ENCODE peak calls at places on chromosomes 11 and 22, in eight cellular contexts. R, B, Z, X, W, T, J and M are unnamed samples.

GRCh38 chr11:68525930-68526329 is 65.4 kb downstream of the PPP6R3 start:
- DNase-seq in W (no peak), J (no peak), B (no peak), X (no peak), T (no peak), Z (no peak), R (no peak), M (no peak)

GRCh38 chr11:104259121-104259610 is 95.2 kb upstream of the PDGFD start:
- DNase-seq in X (no peak), J (no peak), Z (no peak), T (no peak), W (no peak), B (no peak), R (no peak), M (no peak)

GRCh38 chr11:110989734-110990133 is 255.8 kb upstream of the POU2AF2 start:
- DNase-seq in Z (no peak), W (no peak), R (no peak), J (no peak), T (no peak), X (peak), B (no peak), M (no peak)

GRCh38 chr11:64251986-64252837 is 882 bp downstream of the PLCB3 start:
- DNase-seq in Z (no peak), W (no peak), R (no peak), T (no peak), J (no peak), B (peak), X (no peak), M (no peak)

GRCh38 chr11:124748481-124749338 is 3.3 kb downstream of the VSIG2 start:
- DNase-seq in J (no peak), R (no peak), Z (no peak), T (no peak), B (no peak), X (no peak), W (no peak), M (no peak)

GRCh38 chr11:105392546-105392945 is 217.3 kb upstream of the GRIA4 start:
- DNase-seq in W (no peak), R (no peak), Z (no peak), J (no peak), T (no peak), X (peak), B (no peak), M (no peak)

GRCh38 chr22:20027966-20028854 is 7.3 kb downstream of the TANGO2 start:
- DNase-seq in T (no peak), J (no peak), Z (no peak), B (no peak), W (no peak), R (no peak), X (peak), M (no peak)

GRCh38 chr11:59510917-59511589 is at the start of gene OR4D9:
- DNase-seq in W (no peak), B (no peak), R (no peak), T (no peak), Z (peak), X (peak), J (no peak), M (no peak)

GRCh38 chr11:76073716-76074115 is 132.6 kb downstream of the WNT11 start:
- DNase-seq in Z (no peak), J (no peak), T (no peak), X (no peak), B (no peak), W (no peak), R (no peak), M (no peak)

GRCh38 chr11:36333468-36333867 is 37.4 kb downstream of the PRR5L start:
- DNase-seq in W (no peak), J (no peak), X (no peak), B (no peak), T (no peak), R (no peak), Z (no peak), M (no peak)

GRCh38 chr22:46466255-46466676 is 71.2 kb downstream of the CELSR1 start:
- DNase-seq in R (no peak), J (no peak), B (no peak), W (no peak), T (no peak), X (no peak), Z (no peak), M (no peak)

GRCh38 chr11:1906146-1906545 is 13.4 kb upstream of the TNNT3 start:
- DNase-seq in W (no peak), B (no peak), X (no peak), J (no peak), T (no peak), Z (no peak), R (no peak), M (no peak)

GRCh38 chr11:75583710-75584658 is 21.9 kb downstream of the SERPINH1 start:
- DNase-seq in J (peak), T (no peak), B (peak), Z (peak), R (peak), X (no peak), W (no peak), M (no peak)

GRCh38 chr11:70095541-70096252 is 17.6 kb downstream of the ANO1 start:
- DNase-seq in R (no peak), Z (no peak), B (no peak), X (no peak), J (no peak), T (no peak), W (no peak), M (no peak)

GRCh38 chr11:46246514-46246913 is 30.9 kb upstream of the CREB3L1 start:
- DNase-seq in R (no peak), X (no peak), J (no peak), B (no peak), W (no peak), Z (no peak), T (no peak), M (no peak)

GRCh38 chr11:74777877-74778276 is 29.2 kb downstream of the RNF169 start:
- DNase-seq in Z (no peak), J (no peak), T (no peak), B (no peak), R (no peak), X (no peak), W (no peak), M (no peak)

GRCh38 chr11:27414644-27415043 is 51.6 kb upstream of the CCDC34 start:
- DNase-seq in Z (no peak), W (no peak), B (no peak), X (no peak), T (no peak), J (no peak), R (no peak), M (no peak)

GRCh38 chr22:19430890-19431541 is 517 bp downstream of the HIRA start:
- DNase-seq in W (peak), X (no peak), B (peak), R (no peak), T (no peak), J (peak), Z (no peak), M (peak)

GRCh38 chr11:123797065-123797940 is 8.8 kb downstream of the OR6M1 start:
- DNase-seq in T (no peak), X (no peak), R (no peak), W (no peak), J (no peak), Z (peak), B (no peak), M (no peak)

GRCh38 chr11:129374081-129374992 is 1.3 kb upstream of the BARX2 start:
- DNase-seq in J (no peak), X (no peak), B (peak), R (no peak), W (no peak), Z (no peak), T (no peak), M (no peak)

GRCh38 chr11:8061555-8062428 is 19.2 kb upstream of the TUB start:
- DNase-seq in R (no peak), B (no peak), J (no peak), X (no peak), T (no peak), W (no peak), Z (no peak), M (no peak)

GRCh38 chr11:7115775-7116174 is 27.0 kb downstream of the RBMXL2 start:
- DNase-seq in T (no peak), W (no peak), J (no peak), B (no peak), R (no peak), Z (no peak), X (no peak), M (no peak)

GRCh38 chr22:19871845-19872778 is 17.4 kb upstream of the GNB1L start:
- DNase-seq in W (no peak), B (no peak), X (no peak), T (no peak), R (no peak), J (no peak), Z (no peak), M (peak)

GRCh38 chr11:69101100-69101791 is 52.5 kb downstream of the TPCN2 start:
- DNase-seq in Z (peak), T (peak), J (peak), R (peak), B (peak), X (peak), W (peak), M (no peak)

GRCh38 chr11:10385696-10386095 is 69.4 kb upstream of the AMPD3 start:
- DNase-seq in X (no peak), W (no peak), T (no peak), R (no peak), J (no peak), B (no peak), Z (no peak), M (peak)

GRCh38 chr11:121936781-121937447 is 179.1 kb downstream of the BLID start:
- DNase-seq in X (no peak), W (no peak), T (no peak), R (no peak), Z (no peak), J (no peak), B (no peak), M (no peak)

GRCh38 chr11:29093416-29093815 is 923.4 kb downstream of the KCNA4 start:
- DNase-seq in J (no peak), R (no peak), T (no peak), X (no peak), B (no peak), Z (no peak), W (no peak), M (no peak)

GRCh38 chr11:10622957-10623787 is 54.7 kb upstream of the LYVE1 start:
- DNase-seq in X (peak), B (no peak), R (no peak), W (no peak), J (no peak), Z (no peak), T (no peak), M (no peak)

GRCh38 chr11:3824714-3825472 is 15.9 kb downstream of the RHOG start:
- DNase-seq in X (peak), R (no peak), Z (no peak), J (peak), B (peak), W (peak), T (peak), M (no peak)

GRCh38 chr22:30694638-30695350 is at the start of gene OSBP2:
- DNase-seq in R (no peak), Z (no peak), X (no peak), T (peak), B (peak), W (no peak), J (peak), M (peak)

GRCh38 chr22:49638788-49639187 is 188.9 kb downstream of the BRD1 start:
- DNase-seq in W (no peak), B (no peak), X (no peak), R (no peak), J (no peak), Z (peak), T (no peak), M (no peak)

GRCh38 chr22:23849009-23850006 is 8.4 kb upstream of the SLC2A11 start:
- DNase-seq in X (peak), J (peak), T (peak), Z (peak), B (peak), W (peak), R (no peak), M (peak)